ENCODE peak calls at places on chromosomes 3 and 15, in ten cellular contexts. F is K562, C is A549, S is ovary, M is uterus, Z is NB4, R is GM12891, A is transverse colon, T is tibial nerve, U is heart left ventricle. Y is an unnamed sample.

GRCh38 chr3:73115806-73116205 is 54.3 kb downstream of the EBLN2 start:
- DNase-seq in R (no peak), T (no peak), M (no peak), F (no peak), C (no peak), Z (no peak), A (no peak), U (no peak), S (no peak), Y (no peak)

GRCh38 chr3:120569224-120569915 is 26.8 kb upstream of the NDUFB4 start:
- DNase-seq in Z (no peak), T (no peak), F (no peak), M (no peak), S (no peak), A (no peak), U (no peak), C (no peak), R (no peak), Y (no peak)

GRCh38 chr15:100941536-100941935 is 22.4 kb downstream of the LRRK1 start:
- DNase-seq in S (no peak), A (no peak), R (no peak), T (no peak), M (no peak), Z (no peak), C (no peak), U (no peak), F (no peak), Y (no peak)

GRCh38 chr15:70430029-70430428 is 332.3 kb upstream of the TLE3 start:
- DNase-seq in C (peak), R (no peak), U (no peak), A (no peak), M (no peak), T (no peak), F (no peak), S (no peak), Z (peak), Y (no peak)

GRCh38 chr15:56174649-56175048 is 69.0 kb downstream of the RFX7 start:
- DNase-seq in A (no peak), F (no peak), U (no peak), T (no peak), M (no peak), S (no peak), R (no peak), C (no peak), Z (no peak), Y (no peak)

GRCh38 chr3:100641471-100642032 is 32.2 kb downstream of the ADGRG7 start:
- DNase-seq in F (no peak), A (no peak), R (no peak), M (no peak), U (no peak), Z (peak), C (no peak), S (no peak), T (no peak), Y (no peak)

GRCh38 chr3:150540297-150540696 is 6.0 kb downstream of the SERP1 start:
- DNase-seq in T (no peak), M (no peak), A (no peak), F (no peak), Z (no peak), U (no peak), R (no peak), S (no peak), C (no peak), Y (no peak)

GRCh38 chr3:3991598-3991997 is 192.4 kb downstream of the LRRN1 start:
- DNase-seq in C (no peak), Z (no peak), F (no peak), A (no peak), R (no peak), U (no peak), M (no peak), T (no peak), S (no peak), Y (no peak)

DNA sequence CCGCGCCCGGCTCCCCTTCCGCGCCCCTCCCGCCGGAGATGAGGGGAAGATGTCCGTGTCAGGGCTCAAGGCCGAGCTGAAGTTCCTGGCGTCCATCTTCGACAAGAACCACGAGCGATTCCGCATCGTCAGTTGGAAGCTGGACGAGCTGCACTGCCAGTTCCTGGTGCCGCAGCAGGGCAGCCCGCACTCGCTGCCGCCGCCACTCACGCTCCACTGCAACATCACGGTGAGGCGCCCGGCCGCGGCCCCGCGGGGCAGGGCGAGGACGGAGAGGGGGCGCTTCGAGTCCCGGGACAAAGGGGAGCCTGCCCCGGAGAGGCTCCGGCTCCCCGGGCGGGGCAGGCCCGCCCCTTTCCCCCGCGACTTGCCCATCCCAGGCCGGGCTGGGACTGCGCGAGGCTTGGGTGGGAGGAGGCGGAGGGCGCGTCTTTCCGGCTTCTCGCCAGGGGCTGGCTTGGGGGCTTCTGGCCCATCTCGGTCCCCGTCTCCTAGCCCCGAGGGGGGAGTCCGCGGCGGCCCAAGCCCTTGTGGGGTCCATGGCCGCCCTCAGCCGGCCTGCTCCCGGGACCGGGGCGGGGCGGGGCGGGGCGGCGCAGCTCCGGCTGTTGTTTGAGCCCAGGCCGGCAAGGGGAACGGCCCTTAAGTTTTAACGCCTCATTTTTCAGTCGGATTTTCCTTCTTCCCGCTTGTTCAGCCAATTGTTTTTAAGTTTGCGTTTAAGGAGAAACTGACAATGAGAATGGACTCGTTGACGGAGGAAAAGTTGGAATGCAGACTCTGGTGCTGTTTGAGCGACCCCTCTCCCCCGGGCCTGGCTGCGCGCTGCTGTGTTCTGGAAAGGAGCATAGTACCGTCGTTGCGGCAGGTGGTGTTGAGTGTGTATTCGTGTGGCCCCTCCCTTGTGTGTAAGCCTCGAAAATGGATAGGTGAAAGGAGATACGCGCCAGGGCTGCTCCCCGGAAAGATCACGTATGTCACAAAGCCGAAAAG is 667 bp downstream of the UBE2Q2 start:
- DNase-seq in Z (peak), A (peak), M (peak), R (peak), U (peak), F (peak), S (peak), T (peak), C (peak), Y (peak)
- TF ChIP-seq POLR2A in Z (peak), A (peak), M (no peak), R (peak), U (no peak), F (peak), S (no peak), T (no peak), C (peak), Y (peak)

GRCh38 chr15:68795298-68795848 is 25.3 kb downstream of the ANP32A start:
- DNase-seq in Z (no peak), A (peak), R (peak), U (peak), M (peak), F (no peak), S (peak), T (peak), C (no peak), Y (peak)
- TF ChIP-seq POLR2A in Z (no peak), A (no peak), R (peak), U (peak), M (peak), F (no peak), S (no peak), T (no peak), C (no peak), Y (peak)

GRCh38 chr3:160088492-160089137 is 100.0 kb downstream of the IL12A start:
- DNase-seq in A (no peak), Z (no peak), S (no peak), M (no peak), F (no peak), T (no peak), R (no peak), C (no peak), U (no peak), Y (no peak)
- TF ChIP-seq POLR2A in A (no peak), Z (no peak), S (no peak), M (no peak), F (no peak), T (no peak), R (no peak), C (no peak), U (no peak), Y (no peak)

GRCh38 chr3:194134757-194135515 is 1.0 kb upstream of the HES1 start:
- DNase-seq in S (peak), M (peak), U (peak), A (peak), R (peak), C (peak), Z (peak), F (peak), T (peak), Y (peak)
- TF ChIP-seq POLR2A in S (peak), M (no peak), U (peak), A (peak), R (no peak), C (no peak), Z (no peak), F (peak), T (no peak), Y (no peak)

DNA sequence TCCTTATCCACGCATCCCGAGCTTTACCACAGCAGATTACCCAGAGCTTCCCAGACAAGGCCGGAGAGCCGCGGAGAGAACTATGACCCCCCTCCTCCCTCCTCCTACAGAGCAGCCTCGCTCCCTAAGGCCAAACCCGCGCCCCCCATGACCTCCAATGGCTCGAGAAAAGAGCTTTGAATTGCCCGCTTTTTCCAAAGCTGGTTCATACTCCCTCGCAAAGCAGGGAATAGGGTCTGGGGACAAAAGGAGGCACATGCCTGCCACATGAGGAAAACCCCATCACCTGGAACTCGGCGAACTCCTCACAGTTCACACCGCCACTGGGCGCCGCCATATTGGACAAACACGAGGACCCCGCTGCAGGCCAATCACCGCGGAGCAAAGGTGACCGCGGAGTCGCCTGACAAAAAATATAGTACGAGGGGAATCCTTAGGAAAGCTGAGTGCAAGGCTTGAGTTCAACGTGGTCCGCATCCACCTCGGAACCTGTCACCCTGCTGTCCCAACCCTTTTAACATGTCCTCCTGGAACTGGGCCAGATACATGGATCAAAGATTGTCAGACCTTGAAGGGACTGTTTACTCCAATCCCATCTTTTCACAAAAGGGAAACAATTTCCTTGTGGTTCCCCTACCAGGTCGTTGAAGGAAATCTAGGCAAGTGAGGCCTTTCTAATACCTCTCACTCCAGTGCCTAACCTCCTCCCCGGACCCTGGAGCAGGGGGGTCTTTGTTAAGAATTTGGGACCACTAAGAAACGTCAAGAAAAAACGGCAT is at the start of gene MIX23:
- DNase-seq in S (peak), U (peak), M (peak), F (peak), A (peak), Z (peak), C (peak), T (peak), R (peak), Y (peak)
- TF ChIP-seq POLR2A in S (peak), U (no peak), M (no peak), F (peak), A (peak), Z (peak), C (peak), T (no peak), R (peak), Y (peak)

GRCh38 chr15:90934949-90935751 is at the start of gene UNC45A:
- DNase-seq in F (peak), Z (peak), U (peak), A (peak), M (peak), S (peak), T (peak), C (peak), R (peak), Y (peak)
- TF ChIP-seq POLR2A in F (peak), Z (peak), U (peak), A (peak), M (peak), S (peak), T (peak), C (peak), R (no peak), Y (peak)

Y was measured in erythroblast.